ENCODE peak calls at places on chromosomes 7 and 10, in four cellular contexts. S, Z, O and V are unnamed samples. For H3K4me1, the result is how much of the 10 kb centered on the place peaks cover.

GRCh38 chr10:88500656-88501055 is 82.5 kb downstream of the RNLS start:
- DNase-seq in S (no peak), Z (no peak), O (no peak), V (no peak)

GRCh38 chr10:620417-620816 is 69.1 kb downstream of the DIP2C start:
- DNase-seq in S (no peak), Z (no peak), O (no peak), V (no peak)

GRCh38 chr10:110069502-110069982 is 61.8 kb downstream of the ADD3 start:
- DNase-seq in S (no peak), Z (no peak), O (no peak), V (no peak)

GRCh38 chr10:67606572-67606971 is 89.4 kb downstream of the CTNNA3 start:
- DNase-seq in S (no peak), Z (no peak), O (no peak), V (peak)

GRCh38 chr7:41774966-41775365 is 72.1 kb upstream of the INHBA start:
- DNase-seq in S (no peak), Z (no peak), O (no peak), V (no peak)

GRCh38 chr10:113006656-113007342 is 56.8 kb downstream of the TCF7L2 start:
- DNase-seq in S (no peak), Z (no peak), O (no peak), V (no peak)

GRCh38 chr7:30212720-30213119 is 71.7 kb upstream of the ZNRF2 start:
- DNase-seq in S (no peak), Z (no peak), O (no peak), V (peak)

GRCh38 chr7:19107392-19108147 is 9.9 kb downstream of the TWIST1 start:
- DNase-seq in S (no peak), Z (no peak), O (peak), V (peak)

GRCh38 chr10:89805599-89806013 is 104.2 kb downstream of the KIF20B start:
- DNase-seq in S (no peak), Z (no peak), O (no peak), V (no peak)

GRCh38 chr10:50497758-50498157 is 126.0 kb downstream of the SGMS1 start:
- DNase-seq in S (no peak), Z (no peak), O (no peak), V (peak)

GRCh38 chr7:101330011-101330484 is 8.4 kb upstream of the IFT22 start:
- DNase-seq in S (no peak), Z (no peak), O (no peak), V (no peak)

GRCh38 chr7:139116999-139117398 is 7.5 kb upstream of the ZC3HAV1 start:
- DNase-seq in S (no peak), Z (no peak), O (no peak), V (no peak)

GRCh38 chr7:86469680-86470295 is 173.9 kb upstream of the GRM3 start:
- DNase-seq in S (peak), Z (peak), O (no peak), V (peak)

GRCh38 chr10:10222288-10222945 is 795.3 kb upstream of the CELF2 start:
- DNase-seq in S (no peak), Z (no peak), O (no peak), V (peak)

GRCh38 chr7:143265017-143265693 is 1.9 kb downstream of the GSTK1 start:
- DNase-seq in S (no peak), Z (no peak), O (no peak), V (no peak)

GRCh38 chr7:85950871-85951270 is 692.8 kb upstream of the GRM3 start:
- DNase-seq in S (no peak), Z (no peak), O (no peak), V (no peak)

GRCh38 chr10:113111900-113112853 is 162.1 kb downstream of the TCF7L2 start:
- DNase-seq in S (no peak), Z (no peak), O (peak), V (peak)

GRCh38 chr10:25697412-25697811 is 236.6 kb upstream of the MYO3A start:
- DNase-seq in S (no peak), Z (no peak), O (no peak), V (no peak)

GRCh38 chr10:101297901-101298451 is 56.0 kb upstream of the BTRC start:
- DNase-seq in S (peak), Z (peak), O (peak), V (no peak)

GRCh38 chr10:84440781-84441180 is 112.4 kb downstream of the CCSER2 start:
- DNase-seq in S (no peak), Z (no peak), O (no peak), V (no peak)

GRCh38 chr10:43343126-43343525 is 28.3 kb upstream of the FXYD4 start:
- DNase-seq in S (no peak), Z (no peak), O (no peak), V (no peak)

GRCh38 chr7:741850-742249 is 14.8 kb upstream of the PRKAR1B start:
- DNase-seq in S (no peak), Z (no peak), O (no peak), V (no peak)

GRCh38 chr7:135940077-135941075 is 36.8 kb downstream of the MTPN start:
- DNase-seq in S (no peak), Z (no peak), O (no peak), V (no peak)

GRCh38 chr10:74641659-74642058 is 184.7 kb upstream of the KAT6B start:
- DNase-seq in S (no peak), Z (no peak), O (no peak), V (no peak)

GRCh38 chr7:139169816-139170215 is 60.3 kb upstream of the ZC3HAV1 start:
- DNase-seq in S (no peak), Z (no peak), O (no peak), V (peak)

GRCh38 chr7:137969828-137970227 is 32.1 kb downstream of the CREB3L2 start:
- DNase-seq in S (no peak), Z (no peak), O (no peak), V (no peak)

GRCh38 chr7:144632724-144633123 is 203.1 kb downstream of the TPK1 start:
- DNase-seq in S (no peak), Z (no peak), O (no peak), V (no peak)

GRCh38 chr7:36747969-36748574 is 23.8 kb upstream of the AOAH start:
- DNase-seq in S (no peak), Z (no peak), O (no peak), V (no peak)

GRCh38 chr10:6543431-6544005 is 36.6 kb downstream of the PRKCQ start:
- DNase-seq in S (no peak), Z (peak), O (no peak), V (no peak)

GRCh38 chr7:143884978-143885559 is 16.9 kb downstream of the TCAF1 start:
- DNase-seq in S (no peak), Z (no peak), O (peak), V (peak)

GRCh38 chr7:51639661-51640340 is 323.2 kb upstream of the COBL start:
- DNase-seq in S (no peak), Z (no peak), O (no peak), V (no peak)

GRCh38 chr7:34453150-34453549 is 204.9 kb upstream of the NPSR1 start:
- DNase-seq in S (no peak), Z (no peak), O (no peak), V (no peak)

GRCh38 chr7:8379264-8379663 is 54.1 kb upstream of the NXPH1 start:
- DNase-seq in S (no peak), Z (no peak), O (no peak), V (no peak)

DNA sequence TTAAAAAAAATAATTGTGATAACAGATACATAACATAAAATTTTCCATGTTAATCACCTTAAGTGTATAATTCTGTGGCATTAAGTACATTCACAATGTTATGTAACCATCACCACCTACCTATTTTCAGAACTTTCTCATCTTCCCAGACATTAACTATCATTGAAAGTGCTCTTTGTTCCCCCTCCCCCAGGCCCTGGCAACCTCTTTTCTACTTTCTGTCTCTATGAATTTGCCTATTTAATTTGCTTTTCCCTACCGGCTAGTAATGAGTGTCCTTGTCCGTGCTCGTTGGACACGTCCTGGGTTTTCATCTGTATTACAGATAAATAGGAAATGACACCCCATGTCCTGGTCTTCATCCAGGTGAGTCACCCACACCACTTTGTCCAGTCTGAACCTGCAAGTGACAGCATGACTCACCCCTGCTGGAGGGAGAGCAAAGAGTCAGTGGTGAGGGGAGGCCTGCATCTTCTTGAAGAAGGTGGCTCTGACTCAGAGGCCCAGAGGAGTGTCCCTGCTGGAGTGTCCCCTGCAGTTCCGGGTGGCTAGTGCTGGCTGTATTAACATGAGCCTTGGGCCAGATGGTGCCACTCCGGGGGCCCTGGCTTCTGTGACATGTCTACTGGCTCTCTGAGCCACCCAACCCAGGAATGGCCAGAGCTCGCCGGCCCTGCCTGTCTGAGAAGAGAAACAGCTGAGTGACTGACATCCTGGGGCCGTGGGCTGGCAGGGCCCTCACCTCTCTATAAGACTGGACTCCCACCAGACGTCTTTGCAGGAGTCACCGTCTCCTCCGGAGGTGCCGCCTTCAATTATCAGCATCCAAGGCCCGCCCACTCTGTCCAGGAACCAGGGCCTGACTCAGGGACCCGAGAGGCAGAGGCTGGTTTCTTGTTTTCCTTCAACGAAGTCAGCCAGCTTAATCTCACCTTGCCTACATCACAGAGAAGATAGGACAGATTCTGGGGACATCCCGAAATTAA is 503.2 kb upstream of the MKI67 start:
- DNase-seq in S (no peak), Z (no peak), O (peak), V (peak)
- H3K4me1 ChIP-seq in S (under half), Z (under half), O (under half), V (under half)

GRCh38 chr7:151012921-151013347 is 11.4 kb downstream of the ATG9B start:
- DNase-seq in S (no peak), Z (no peak), O (no peak), V (no peak)
- TF ChIP-seq CTCF in S (no peak), Z (peak), O (peak), V (peak)

GRCh38 chr10:95542761-95543160 is 18.4 kb downstream of the SORBS1 start:
- DNase-seq in S (no peak), Z (no peak), O (no peak), V (no peak)
- H3K4me1 ChIP-seq in S (under half), Z (under half), O (half or more), V (under half)

GRCh38 chr7:38424750-38425463 is 151.5 kb upstream of the TARP start:
- DNase-seq in S (no peak), Z (no peak), O (no peak), V (no peak)
- TF ChIP-seq CTCF in S (no peak), Z (peak), O (no peak), V (no peak)

DNA sequence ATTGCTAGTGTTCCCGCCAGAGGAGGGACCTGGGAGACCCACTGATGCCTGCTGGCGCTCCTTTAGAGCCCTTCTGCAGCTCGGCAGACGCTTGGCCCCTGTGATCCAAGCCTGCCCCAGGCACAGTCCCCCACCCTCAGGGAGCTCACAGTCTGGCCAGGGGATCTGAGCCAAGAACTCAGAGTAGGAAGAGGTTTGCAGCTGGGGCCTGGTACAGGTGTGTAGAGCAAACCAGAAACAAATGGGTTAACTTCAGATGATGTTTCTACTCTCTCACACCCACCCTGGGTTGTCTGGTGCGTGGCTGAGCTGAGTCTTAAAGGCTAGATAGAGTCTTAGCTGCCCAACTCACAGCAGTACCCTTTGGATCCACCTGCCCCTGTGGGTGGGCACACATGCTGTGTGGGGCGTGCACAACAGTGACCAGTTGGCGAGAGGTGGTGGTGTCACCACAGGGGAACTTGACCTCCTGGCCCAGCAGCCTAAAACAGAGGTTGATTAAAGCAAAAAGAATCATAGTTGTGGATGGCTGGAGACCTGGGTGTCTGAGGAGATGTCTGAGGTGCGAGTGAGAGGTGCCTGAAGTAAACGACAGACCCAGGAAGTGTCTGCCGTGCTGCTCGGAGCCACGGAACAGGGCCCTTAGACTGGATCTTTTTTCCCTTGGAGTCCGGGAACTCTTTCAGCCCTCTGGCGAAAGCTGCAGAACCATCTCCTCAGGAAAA is 31.2 kb upstream of the SRGN start:
- DNase-seq in S (no peak), Z (no peak), O (no peak), V (no peak)
- H3K4me1 ChIP-seq in S (under half), Z (under half), O (under half), V (under half)

DNA sequence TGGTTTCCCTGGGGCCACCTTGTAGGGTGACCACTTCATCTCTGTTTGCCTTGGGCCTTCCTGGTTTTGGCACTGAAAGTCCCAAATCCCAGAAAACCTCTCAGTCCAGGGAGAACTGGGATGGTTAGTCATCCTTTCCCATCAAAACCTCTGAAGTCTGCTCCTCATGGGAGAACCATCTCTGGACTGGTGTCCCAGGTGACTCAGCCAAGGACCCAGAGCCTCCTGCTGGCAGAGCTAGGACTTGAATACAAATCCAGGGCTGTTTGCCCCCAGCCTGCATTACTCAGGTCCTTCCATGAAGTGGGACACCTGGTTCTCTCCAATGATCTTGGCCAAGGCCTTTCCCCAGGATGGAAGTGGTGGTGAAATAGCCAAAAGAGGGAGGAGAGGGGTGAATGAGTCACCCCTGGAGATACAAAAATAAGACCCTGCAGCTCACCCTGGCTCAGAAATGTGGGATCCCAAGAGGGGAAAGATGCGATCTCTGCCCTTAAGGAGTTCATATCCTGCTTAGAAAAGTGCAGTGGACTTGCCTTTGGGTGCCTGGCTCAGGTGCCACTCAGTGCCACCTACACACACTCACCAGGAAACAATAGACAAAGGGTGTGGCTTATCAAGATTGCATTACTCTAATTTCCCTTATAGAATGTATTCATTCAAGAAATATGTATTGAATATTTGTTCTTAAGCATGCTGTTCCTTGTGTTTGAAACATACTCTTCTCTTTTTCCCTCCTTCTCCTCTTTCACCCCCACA is 22.0 kb downstream of the ADRA2A start:
- DNase-seq in S (no peak), Z (no peak), O (no peak), V (no peak)
- TF ChIP-seq CTCF in S (no peak), Z (peak), O (no peak), V (peak)

GRCh38 chr10:30422981-30423654 is 10.9 kb upstream of the MAP3K8 start:
- DNase-seq in S (peak), Z (no peak), O (peak), V (peak)
- H3K4me1 ChIP-seq in S (under half), Z (under half), O (under half), V (under half)

GRCh38 chr10:23081891-23082290 is 13.5 kb upstream of the MSRB2 start:
- DNase-seq in S (no peak), Z (no peak), O (no peak), V (no peak)
- TF ChIP-seq CTCF in S (no peak), Z (peak), O (peak), V (peak)

DNA sequence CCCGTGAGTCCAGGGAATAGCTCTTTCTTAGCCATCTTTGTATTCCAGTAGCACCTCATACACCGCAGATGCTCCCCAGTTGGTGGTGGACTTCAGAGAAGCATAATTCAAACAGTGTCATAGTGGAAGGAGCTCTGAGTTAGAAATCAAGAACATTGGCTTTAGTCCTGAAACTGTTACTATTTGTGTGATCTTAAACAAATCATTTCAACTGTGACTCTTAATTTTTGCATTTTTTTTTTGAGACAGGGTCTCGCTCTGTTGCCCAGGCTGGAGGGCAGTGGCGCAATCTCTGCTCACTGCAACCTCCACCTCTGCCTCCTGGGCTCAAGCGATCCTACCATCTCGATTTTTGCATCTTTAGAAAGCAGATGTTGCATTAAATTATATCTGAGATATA is 1.8 kb downstream of the BPGM start:
- DNase-seq in S (no peak), Z (no peak), O (no peak), V (no peak)
- H3K4me1 ChIP-seq in S (under half), Z (under half), O (under half), V (under half)